ENCODE peak calls at places on chromosomes 7 and 10, in seven cellular contexts. One of them, this sample, is unnamed.

GRCh38 chr10:87565010-87565409 is 60.3 kb downstream of the MINPP1 start:
- DNase-seq in IMR-90: no peak
- DNase-seq in cardiac muscle cell: no peak
- DNase-seq in HFF-Myc: no peak
- DNase-seq in hepatocyte: no peak
- DNase-seq in CD8-positive, alpha-beta T cell: no peak
- DNase-seq in heart left ventricle: no peak
- DNase-seq in this sample: no peak

GRCh38 chr10:101060951-101061813 is 607 bp upstream of the KAZALD1 start:
- DNase-seq in HFF-Myc: no peak
- DNase-seq in IMR-90: peak
- DNase-seq in heart left ventricle: peak
- DNase-seq in CD8-positive, alpha-beta T cell: peak
- DNase-seq in hepatocyte: peak
- DNase-seq in cardiac muscle cell: peak
- DNase-seq in this sample: peak

GRCh38 chr7:646951-647350 is 79.5 kb upstream of the DNAAF5 start:
- DNase-seq in CD8-positive, alpha-beta T cell: no peak
- DNase-seq in heart left ventricle: no peak
- DNase-seq in hepatocyte: no peak
- DNase-seq in IMR-90: no peak
- DNase-seq in cardiac muscle cell: no peak
- DNase-seq in HFF-Myc: no peak
- DNase-seq in this sample: no peak

GRCh38 chr10:30831401-30831800 is 200.3 kb downstream of the ZNF438 start:
- DNase-seq in HFF-Myc: no peak
- DNase-seq in cardiac muscle cell: no peak
- DNase-seq in IMR-90: no peak
- DNase-seq in heart left ventricle: no peak
- DNase-seq in hepatocyte: no peak
- DNase-seq in CD8-positive, alpha-beta T cell: no peak
- DNase-seq in this sample: no peak

GRCh38 chr10:100737359-100738054 is 7.9 kb upstream of the PAX2 start:
- DNase-seq in CD8-positive, alpha-beta T cell: no peak
- DNase-seq in IMR-90: no peak
- DNase-seq in hepatocyte: no peak
- DNase-seq in cardiac muscle cell: no peak
- DNase-seq in heart left ventricle: no peak
- DNase-seq in HFF-Myc: no peak
- DNase-seq in this sample: no peak

GRCh38 chr10:62083868-62084267 is 182.4 kb downstream of the ARID5B start:
- DNase-seq in hepatocyte: peak
- DNase-seq in heart left ventricle: peak
- DNase-seq in HFF-Myc: no peak
- DNase-seq in CD8-positive, alpha-beta T cell: no peak
- DNase-seq in IMR-90: peak
- DNase-seq in cardiac muscle cell: peak
- DNase-seq in this sample: no peak

GRCh38 chr7:130242198-130243014 is 24.3 kb upstream of the CPA2 start:
- DNase-seq in hepatocyte: peak
- DNase-seq in IMR-90: peak
- DNase-seq in cardiac muscle cell: peak
- DNase-seq in heart left ventricle: peak
- DNase-seq in HFF-Myc: peak
- DNase-seq in CD8-positive, alpha-beta T cell: peak
- DNase-seq in this sample: no peak

GRCh38 chr10:100827819-100828743 is 82.7 kb downstream of the PAX2 start:
- DNase-seq in heart left ventricle: no peak
- DNase-seq in HFF-Myc: no peak
- DNase-seq in IMR-90: no peak
- DNase-seq in cardiac muscle cell: peak
- DNase-seq in CD8-positive, alpha-beta T cell: no peak
- DNase-seq in hepatocyte: peak
- DNase-seq in this sample: peak

GRCh38 chr7:14191686-14192098 is 202.2 kb upstream of the ETV1 start:
- DNase-seq in HFF-Myc: no peak
- DNase-seq in IMR-90: peak
- DNase-seq in hepatocyte: no peak
- DNase-seq in CD8-positive, alpha-beta T cell: no peak
- DNase-seq in cardiac muscle cell: no peak
- DNase-seq in heart left ventricle: no peak
- DNase-seq in this sample: no peak

GRCh38 chr10:127195041-127195506 is 1.3 kb downstream of the INSYN2A start:
- DNase-seq in CD8-positive, alpha-beta T cell: no peak
- DNase-seq in hepatocyte: no peak
- DNase-seq in HFF-Myc: no peak
- DNase-seq in IMR-90: no peak
- DNase-seq in cardiac muscle cell: peak
- DNase-seq in heart left ventricle: no peak
- DNase-seq in this sample: no peak

GRCh38 chr7:22189230-22189629 is 167.7 kb downstream of the RAPGEF5 start:
- DNase-seq in HFF-Myc: no peak
- DNase-seq in cardiac muscle cell: no peak
- DNase-seq in heart left ventricle: no peak
- DNase-seq in CD8-positive, alpha-beta T cell: no peak
- DNase-seq in hepatocyte: no peak
- DNase-seq in IMR-90: no peak
- DNase-seq in this sample: no peak

GRCh38 chr7:146902728-146903127 is 786.1 kb downstream of the CNTNAP2 start:
- DNase-seq in HFF-Myc: no peak
- DNase-seq in heart left ventricle: no peak
- DNase-seq in CD8-positive, alpha-beta T cell: no peak
- DNase-seq in IMR-90: no peak
- DNase-seq in hepatocyte: no peak
- DNase-seq in cardiac muscle cell: no peak
- DNase-seq in this sample: no peak

GRCh38 chr7:104980969-104981670 is 32.9 kb upstream of the KMT2E start:
- DNase-seq in cardiac muscle cell: peak
- DNase-seq in hepatocyte: peak
- DNase-seq in CD8-positive, alpha-beta T cell: no peak
- DNase-seq in heart left ventricle: no peak
- DNase-seq in IMR-90: peak
- DNase-seq in HFF-Myc: no peak
- DNase-seq in this sample: no peak

GRCh38 chr10:71285180-71285545 is 33.9 kb upstream of the SLC29A3 start:
- DNase-seq in IMR-90: peak
- DNase-seq in cardiac muscle cell: peak
- DNase-seq in HFF-Myc: no peak
- DNase-seq in heart left ventricle: no peak
- DNase-seq in CD8-positive, alpha-beta T cell: no peak
- DNase-seq in hepatocyte: peak
- DNase-seq in this sample: peak

GRCh38 chr7:46725136-46725535 is 804.1 kb upstream of the IGFBP3 start:
- DNase-seq in hepatocyte: no peak
- DNase-seq in cardiac muscle cell: no peak
- DNase-seq in IMR-90: no peak
- DNase-seq in heart left ventricle: no peak
- DNase-seq in CD8-positive, alpha-beta T cell: no peak
- DNase-seq in HFF-Myc: no peak
- DNase-seq in this sample: no peak

GRCh38 chr10:122152544-122152943 is 118.6 kb upstream of the BTBD16 start:
- DNase-seq in heart left ventricle: peak
- DNase-seq in HFF-Myc: peak
- DNase-seq in hepatocyte: no peak
- DNase-seq in IMR-90: peak
- DNase-seq in cardiac muscle cell: no peak
- DNase-seq in CD8-positive, alpha-beta T cell: no peak
- DNase-seq in this sample: no peak

GRCh38 chr10:32318476-32318896 is 28.5 kb downstream of the EPC1 start:
- DNase-seq in HFF-Myc: no peak
- DNase-seq in IMR-90: no peak
- DNase-seq in heart left ventricle: no peak
- DNase-seq in hepatocyte: no peak
- DNase-seq in cardiac muscle cell: no peak
- DNase-seq in CD8-positive, alpha-beta T cell: no peak
- DNase-seq in this sample: no peak

GRCh38 chr7:15922002-15922401 is 235.5 kb upstream of the MEOX2 start:
- DNase-seq in HFF-Myc: no peak
- DNase-seq in CD8-positive, alpha-beta T cell: no peak
- DNase-seq in IMR-90: no peak
- DNase-seq in heart left ventricle: no peak
- DNase-seq in cardiac muscle cell: no peak
- DNase-seq in hepatocyte: no peak
- DNase-seq in this sample: no peak

GRCh38 chr10:125982256-125982948 is 86.0 kb downstream of the FANK1 start:
- DNase-seq in hepatocyte: peak
- DNase-seq in heart left ventricle: peak
- DNase-seq in CD8-positive, alpha-beta T cell: no peak
- DNase-seq in IMR-90: peak
- DNase-seq in HFF-Myc: peak
- DNase-seq in cardiac muscle cell: peak
- DNase-seq in this sample: peak

GRCh38 chr7:38321515-38321944 is 48.1 kb upstream of the TARP start:
- DNase-seq in cardiac muscle cell: no peak
- DNase-seq in IMR-90: peak
- DNase-seq in hepatocyte: no peak
- DNase-seq in CD8-positive, alpha-beta T cell: no peak
- DNase-seq in HFF-Myc: no peak
- DNase-seq in heart left ventricle: no peak
- DNase-seq in this sample: no peak

GRCh38 chr10:12400266-12400931 is 51.1 kb downstream of the CAMK1D start:
- DNase-seq in hepatocyte: no peak
- DNase-seq in IMR-90: peak
- DNase-seq in CD8-positive, alpha-beta T cell: no peak
- DNase-seq in heart left ventricle: no peak
- DNase-seq in cardiac muscle cell: no peak
- DNase-seq in HFF-Myc: no peak
- DNase-seq in this sample: no peak

GRCh38 chr7:19762631-19763030 is 10.8 kb downstream of the TMEM196 start:
- DNase-seq in IMR-90: no peak
- DNase-seq in CD8-positive, alpha-beta T cell: no peak
- DNase-seq in HFF-Myc: no peak
- DNase-seq in hepatocyte: no peak
- DNase-seq in heart left ventricle: no peak
- DNase-seq in cardiac muscle cell: no peak
- DNase-seq in this sample: no peak

GRCh38 chr10:47449102-47449978 is 34.6 kb downstream of the ANXA8 start:
- DNase-seq in hepatocyte: no peak
- DNase-seq in cardiac muscle cell: no peak
- DNase-seq in CD8-positive, alpha-beta T cell: no peak
- DNase-seq in IMR-90: no peak
- DNase-seq in HFF-Myc: no peak
- DNase-seq in heart left ventricle: no peak
- DNase-seq in this sample: no peak

DNA sequence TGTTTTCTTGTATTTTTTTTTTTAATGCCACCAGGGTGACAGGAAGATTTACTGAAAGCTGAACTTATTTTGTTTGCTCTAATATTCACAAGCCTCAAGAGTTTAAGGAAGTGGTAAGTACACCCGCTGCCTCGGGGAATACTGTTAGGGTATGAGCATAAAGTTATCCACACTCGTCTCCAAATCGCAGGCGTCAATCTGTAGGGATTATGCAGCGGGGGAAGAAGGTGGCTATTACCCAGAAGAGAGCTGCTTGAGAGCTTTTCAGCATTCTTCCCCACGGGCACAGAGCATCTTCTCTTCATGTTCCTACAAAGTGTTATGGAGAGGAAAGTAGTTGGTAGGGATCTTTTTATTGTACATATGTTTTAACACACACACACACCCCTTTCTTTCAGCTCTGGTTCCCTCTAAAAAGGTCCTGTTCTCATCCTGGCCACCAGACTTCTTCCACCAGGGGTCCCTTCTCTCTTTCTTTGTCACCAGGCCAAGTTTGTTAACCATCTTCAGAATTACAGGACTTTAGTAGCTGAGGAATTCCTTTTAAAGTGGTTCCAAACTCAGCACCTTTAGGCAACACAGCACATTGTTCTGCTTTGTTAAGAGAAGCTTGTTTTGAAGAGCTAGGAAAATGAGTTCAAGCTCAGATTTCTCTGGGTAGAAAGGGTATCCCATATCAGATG is 411.6 kb upstream of the GALNT17 start:
- DNase-seq in hepatocyte: no peak
- DNase-seq in CD8-positive, alpha-beta T cell: no peak
- DNase-seq in heart left ventricle: no peak
- DNase-seq in HFF-Myc: no peak
- DNase-seq in IMR-90: no peak
- DNase-seq in cardiac muscle cell: no peak
- DNase-seq in this sample: no peak
- TF ChIP-seq CTCF in hepatocyte: no peak
- TF ChIP-seq CTCF in CD8-positive, alpha-beta T cell: no peak
- TF ChIP-seq CTCF in heart left ventricle: no peak
- TF ChIP-seq CTCF in HFF-Myc: no peak
- TF ChIP-seq CTCF in IMR-90: no peak
- TF ChIP-seq CTCF in cardiac muscle cell: no peak
- TF ChIP-seq CTCF in this sample: no peak

GRCh38 chr10:89389254-89389653 is 3.2 kb upstream of the IFIT1 start:
- DNase-seq in HFF-Myc: no peak
- DNase-seq in IMR-90: peak
- DNase-seq in heart left ventricle: no peak
- DNase-seq in CD8-positive, alpha-beta T cell: no peak
- DNase-seq in hepatocyte: peak
- DNase-seq in cardiac muscle cell: no peak
- DNase-seq in this sample: no peak
- TF ChIP-seq CTCF in HFF-Myc: peak
- TF ChIP-seq CTCF in IMR-90: peak
- TF ChIP-seq CTCF in heart left ventricle: peak
- TF ChIP-seq CTCF in CD8-positive, alpha-beta T cell: no peak
- TF ChIP-seq CTCF in hepatocyte: peak
- TF ChIP-seq CTCF in cardiac muscle cell: peak
- TF ChIP-seq CTCF in this sample: no peak

GRCh38 chr10:102117391-102118159 is 2.6 kb downstream of the LDB1 start:
- DNase-seq in HFF-Myc: peak
- DNase-seq in heart left ventricle: peak
- DNase-seq in CD8-positive, alpha-beta T cell: peak
- DNase-seq in cardiac muscle cell: peak
- DNase-seq in hepatocyte: peak
- DNase-seq in IMR-90: peak
- DNase-seq in this sample: peak
- TF ChIP-seq CTCF in HFF-Myc: peak
- TF ChIP-seq CTCF in heart left ventricle: no peak
- TF ChIP-seq CTCF in CD8-positive, alpha-beta T cell: no peak
- TF ChIP-seq CTCF in cardiac muscle cell: peak
- TF ChIP-seq CTCF in hepatocyte: peak
- TF ChIP-seq CTCF in IMR-90: peak
- TF ChIP-seq CTCF in this sample: no peak

GRCh38 chr7:151611878-151612277 is 92.2 kb upstream of the RHEB start:
- DNase-seq in HFF-Myc: no peak
- DNase-seq in IMR-90: no peak
- DNase-seq in CD8-positive, alpha-beta T cell: no peak
- DNase-seq in heart left ventricle: no peak
- DNase-seq in cardiac muscle cell: no peak
- DNase-seq in hepatocyte: no peak
- DNase-seq in this sample: no peak

GRCh38 chr7:151607464-151607867 is 87.8 kb upstream of the RHEB start:
- DNase-seq in IMR-90: peak
- DNase-seq in HFF-Myc: no peak
- DNase-seq in CD8-positive, alpha-beta T cell: no peak
- DNase-seq in heart left ventricle: no peak
- DNase-seq in cardiac muscle cell: no peak
- DNase-seq in hepatocyte: no peak
- DNase-seq in this sample: no peak

GRCh38 chr7:151611041-151611440 is 91.3 kb upstream of the RHEB start:
- DNase-seq in HFF-Myc: no peak
- DNase-seq in heart left ventricle: no peak
- DNase-seq in CD8-positive, alpha-beta T cell: no peak
- DNase-seq in IMR-90: no peak
- DNase-seq in hepatocyte: no peak
- DNase-seq in cardiac muscle cell: no peak
- DNase-seq in this sample: no peak

GRCh38 chr7:151603951-151604350 is 84.3 kb upstream of the RHEB start:
- DNase-seq in IMR-90: no peak
- DNase-seq in cardiac muscle cell: no peak
- DNase-seq in CD8-positive, alpha-beta T cell: no peak
- DNase-seq in hepatocyte: no peak
- DNase-seq in HFF-Myc: no peak
- DNase-seq in heart left ventricle: no peak
- DNase-seq in this sample: no peak

GRCh38 chr7:151608031-151608551 is 88.4 kb upstream of the RHEB start:
- DNase-seq in HFF-Myc: no peak
- DNase-seq in IMR-90: no peak
- DNase-seq in cardiac muscle cell: peak
- DNase-seq in CD8-positive, alpha-beta T cell: no peak
- DNase-seq in heart left ventricle: no peak
- DNase-seq in hepatocyte: peak
- DNase-seq in this sample: no peak
- TF ChIP-seq CTCF in HFF-Myc: no peak
- TF ChIP-seq CTCF in IMR-90: no peak
- TF ChIP-seq CTCF in cardiac muscle cell: no peak
- TF ChIP-seq CTCF in CD8-positive, alpha-beta T cell: no peak
- TF ChIP-seq CTCF in heart left ventricle: no peak
- TF ChIP-seq CTCF in hepatocyte: peak
- TF ChIP-seq CTCF in this sample: no peak